ENCODE peak calls at places on chromosomes 3 and 15, in five cellular contexts. Y, R, V, A and S are unnamed samples.

GRCh38 chr15:20357139-20358065 is 184.2 kb downstream of the GOLGA6L6 start:
- DNase-seq in A (no peak), V (no peak), Y (no peak), R (no peak), S (no peak)

GRCh38 chr3:121663171-121663847 is 2.6 kb upstream of the HCLS1 start:
- DNase-seq in V (no peak), A (no peak), R (no peak), Y (no peak), S (no peak)

GRCh38 chr15:70629735-70630273 is 133.6 kb downstream of the UACA start:
- DNase-seq in R (no peak), Y (no peak), V (no peak), A (no peak), S (no peak)

GRCh38 chr3:33144433-33144832 is 30.6 kb downstream of the CRTAP start:
- DNase-seq in A (no peak), V (no peak), Y (no peak), R (no peak), S (no peak)

GRCh38 chr15:70507772-70508351 is 255.5 kb downstream of the UACA start:
- DNase-seq in V (no peak), R (peak; percentile 63), Y (no peak), A (no peak), S (no peak)

GRCh38 chr3:189041482-189042090 is 130.2 kb upstream of the TPRG1 start:
- DNase-seq in Y (no peak), R (peak; percentile 31), V (peak; percentile 46), A (peak; percentile 47), S (no peak)

GRCh38 chr3:113287111-113287817 is 75.9 kb downstream of the BOC start:
- DNase-seq in Y (no peak), V (no peak), R (peak; percentile 54), A (no peak), S (no peak)

GRCh38 chr15:34759992-34760391 is 5.2 kb upstream of the GJD2 start:
- DNase-seq in A (no peak), R (no peak), Y (no peak), V (no peak), S (no peak)

GRCh38 chr3:16060945-16061344 is 113.5 kb upstream of the GALNT15 start:
- DNase-seq in Y (no peak), R (peak; percentile 8), A (no peak), V (peak; percentile 26), S (no peak)

GRCh38 chr15:64775551-64776401 is at the start of gene RBPMS2:
- DNase-seq in A (no peak), V (no peak), R (peak; percentile 21), Y (peak; percentile 49), S (no peak)

GRCh38 chr3:147404000-147404799 is 2.1 kb downstream of the ZIC4 start:
- DNase-seq in Y (no peak), R (no peak), A (no peak), V (no peak), S (no peak)
- H3K27ac ChIP-seq in Y (no peak overlapping the region), R (no peak overlapping the region), A (no peak overlapping the region), V (no peak overlapping the region), S (peak overlapping the region; percentile 1)

GRCh38 chr3:98962189-98962930 is 60.9 kb upstream of the DCBLD2 start:
- DNase-seq in A (no peak), V (no peak), Y (no peak), R (peak; percentile 77), S (no peak)

GRCh38 chr3:98962951-98963350 is 61.5 kb upstream of the DCBLD2 start:
- DNase-seq in Y (no peak), V (no peak), A (no peak), R (no peak), S (no peak)

GRCh38 chr3:98966434-98966833 is 64.9 kb upstream of the DCBLD2 start:
- DNase-seq in A (no peak), Y (no peak), V (no peak), R (no peak), S (no peak)

GRCh38 chr3:98964784-98965183 is 63.3 kb upstream of the DCBLD2 start:
- DNase-seq in V (no peak), Y (no peak), R (no peak), A (no peak), S (no peak)

DNA sequence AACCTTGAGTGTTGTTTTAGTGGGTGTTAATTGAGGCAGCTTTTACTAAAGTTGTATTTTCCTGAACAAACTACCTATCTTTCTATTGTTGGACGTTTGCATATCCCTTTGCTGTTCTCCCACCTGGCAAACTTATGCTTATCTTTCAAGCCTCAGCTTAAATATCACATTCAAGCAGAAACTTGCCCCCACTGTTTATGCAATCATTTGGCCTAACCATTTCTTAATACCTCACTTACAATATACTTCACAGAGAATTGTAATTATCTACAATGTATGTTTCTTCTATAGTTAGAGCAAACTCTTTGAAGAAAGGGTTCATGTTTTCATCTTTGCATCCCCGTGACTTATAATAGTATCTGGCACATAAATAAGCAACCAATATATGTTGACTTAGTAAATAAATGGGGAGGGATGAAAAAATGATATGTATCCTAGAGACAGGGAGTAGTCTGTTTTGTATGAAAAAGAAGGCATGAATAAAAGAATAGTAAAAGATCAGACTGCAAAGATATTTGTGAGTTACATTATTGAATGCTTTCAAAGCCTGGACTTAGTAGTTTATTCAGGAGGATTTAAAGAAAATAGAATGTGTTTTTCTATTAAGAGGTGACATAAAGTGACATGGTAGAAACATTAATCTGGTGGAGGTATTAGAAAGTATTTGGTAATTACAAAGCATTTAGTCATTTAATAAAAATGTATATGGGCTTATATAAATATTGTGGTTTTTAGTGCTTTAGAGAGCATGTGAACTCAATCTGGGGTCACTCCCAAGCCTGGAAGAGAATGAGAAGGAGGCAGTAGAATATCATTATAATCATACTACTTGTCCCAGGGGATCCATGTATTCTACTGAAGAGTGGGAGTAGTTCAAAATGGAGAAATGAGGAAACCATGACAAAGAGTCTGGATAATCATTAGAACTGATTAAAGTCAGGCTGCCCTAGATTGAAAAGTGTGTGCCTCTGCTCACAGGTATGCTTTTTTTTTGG is 60.0 kb upstream of the DCBLD2 start:
- DNase-seq in Y (no peak), V (no peak), A (no peak), R (no peak), S (no peak)
- H3K27ac ChIP-seq in Y (no peak overlapping the region), V (no peak overlapping the region), A (no peak overlapping the region), R (no peak overlapping the region), S (no peak overlapping the region)

GRCh38 chr3:53244281-53244680 is 11.5 kb downstream of the TKT start:
- DNase-seq in A (no peak), R (no peak), V (no peak), Y (no peak), S (no peak)
- H3K27ac ChIP-seq in A (no peak overlapping the region), R (peak overlapping the region; percentile 96), V (no peak overlapping the region), Y (peak overlapping the region; percentile 71), S (no peak overlapping the region)

GRCh38 chr15:87762110-87762509 is 494.4 kb downstream of the NTRK3 start:
- DNase-seq in A (no peak), V (no peak), Y (no peak), R (no peak), S (no peak)

GRCh38 chr15:87760915-87761314 is 495.6 kb downstream of the NTRK3 start:
- DNase-seq in R (no peak), Y (no peak), V (no peak), A (no peak), S (no peak)

GRCh38 chr15:87756072-87756471 is 500.5 kb downstream of the NTRK3 start:
- DNase-seq in Y (no peak), R (no peak), V (no peak), A (no peak), S (no peak)

GRCh38 chr15:87757084-87757483 is 499.5 kb downstream of the NTRK3 start:
- DNase-seq in R (no peak), V (no peak), A (no peak), Y (no peak), S (no peak)

DNA sequence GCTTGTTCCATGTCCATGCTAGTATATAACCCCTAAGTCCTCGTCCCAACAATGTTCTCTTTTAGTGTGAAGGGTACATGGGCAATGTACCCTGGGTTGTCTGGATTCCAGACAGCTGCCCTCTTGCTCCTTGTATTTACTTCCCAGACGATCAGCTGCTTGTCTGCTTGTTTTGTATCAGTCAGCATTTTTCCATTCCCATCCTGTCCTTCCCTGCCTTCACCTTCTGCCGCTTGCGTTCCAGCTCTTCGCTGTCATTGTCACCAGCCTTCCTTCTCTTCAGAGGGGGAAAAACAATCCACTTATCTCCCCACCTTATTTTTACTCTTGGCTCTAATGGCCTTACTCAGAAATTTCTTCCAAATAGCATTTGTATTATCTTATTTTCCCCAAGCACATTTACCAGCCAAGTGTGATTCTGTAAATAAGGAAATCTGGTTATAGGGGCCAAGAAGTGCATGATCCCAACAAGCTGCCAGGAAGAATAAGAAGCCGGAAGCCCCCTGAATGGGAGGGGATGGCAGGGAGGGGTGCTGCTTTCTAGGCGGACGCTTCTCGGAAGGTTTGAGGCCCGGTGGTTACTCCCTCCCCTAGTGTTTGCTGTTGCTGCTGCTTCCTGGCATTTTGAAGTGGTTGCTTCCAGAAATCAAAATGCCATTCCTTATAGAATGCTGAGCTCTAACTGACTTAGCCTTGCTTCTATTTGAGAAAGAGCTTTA is 497.6 kb downstream of the NTRK3 start:
- DNase-seq in V (no peak), R (no peak), A (no peak), Y (no peak), S (no peak)
- H3K27ac ChIP-seq in V (no peak overlapping the region), R (no peak overlapping the region), A (no peak overlapping the region), Y (no peak overlapping the region), S (no peak overlapping the region)

GRCh38 chr3:152635354-152635753 is 199.6 kb upstream of the P2RY1 start:
- DNase-seq in V (no peak), A (no peak), R (no peak), Y (no peak), S (no peak)

GRCh38 chr3:152638707-152639450 is 196.1 kb upstream of the P2RY1 start:
- DNase-seq in A (no peak), R (peak; percentile 46), Y (no peak), V (no peak), S (no peak)

GRCh38 chr3:152636651-152637050 is 198.3 kb upstream of the P2RY1 start:
- DNase-seq in Y (no peak), R (no peak), A (no peak), V (no peak), S (no peak)

GRCh38 chr3:152641198-152641597 is 193.7 kb upstream of the P2RY1 start:
- DNase-seq in R (no peak), A (no peak), Y (no peak), V (no peak), S (no peak)

DNA sequence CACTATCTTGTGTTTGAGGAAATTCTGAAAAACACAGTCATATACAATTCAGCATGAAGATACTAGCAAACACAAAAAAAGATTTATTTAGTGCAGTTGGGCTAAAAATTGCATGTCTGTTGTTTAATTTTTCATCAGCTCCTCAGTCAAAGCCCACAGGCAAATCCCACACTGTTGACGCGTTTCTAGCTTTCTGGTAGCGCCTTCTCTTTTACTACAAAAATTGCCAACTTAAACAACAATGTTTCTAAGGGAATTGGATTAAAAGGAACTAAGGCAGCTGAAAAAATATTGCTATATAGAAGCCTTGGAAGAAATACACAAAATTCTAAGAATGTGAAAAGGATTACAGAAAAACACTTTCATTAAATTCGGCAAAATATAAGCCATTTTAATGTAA is 196.7 kb upstream of the P2RY1 start:
- DNase-seq in Y (no peak), R (no peak), A (no peak), V (no peak), S (no peak)
- H3K27ac ChIP-seq in Y (peak overlapping the region; percentile 52), R (no peak overlapping the region), A (no peak overlapping the region), V (no peak overlapping the region), S (peak overlapping the region; percentile 79)

DNA sequence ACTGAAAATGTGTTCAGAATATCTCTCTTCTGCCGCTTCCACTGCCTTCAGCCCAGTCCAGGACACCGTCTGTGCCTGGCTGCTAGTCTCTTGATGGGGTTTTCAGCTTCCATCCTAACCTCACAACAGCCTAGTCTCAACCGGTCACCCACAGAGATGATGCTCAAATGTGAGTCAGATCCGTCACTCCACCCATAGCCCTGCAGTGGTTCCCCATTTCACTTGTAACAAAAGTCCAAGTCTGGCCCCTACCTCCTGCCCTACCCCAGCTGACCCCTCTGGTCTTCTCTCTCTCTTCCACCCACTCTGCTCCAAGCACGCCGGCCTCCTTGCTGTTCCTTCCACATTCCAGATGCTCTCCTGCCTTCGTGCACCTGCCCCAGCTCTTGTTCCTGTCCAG is 68.1 kb downstream of the PPARG start:
- DNase-seq in Y (no peak), V (no peak), A (no peak), R (no peak), S (no peak)
- H3K27ac ChIP-seq in Y (no peak overlapping the region), V (no peak overlapping the region), A (no peak overlapping the region), R (no peak overlapping the region), S (no peak overlapping the region)